ENCODE peak calls at places on chromosomes 3 and 15, in eight cellular contexts. I is mammary epithelial cell, O is upper lobe of right lung, G is Peyer's patch, Q is keratinocyte, R is cardiac muscle cell, C is fibroblast of lung, H is aorta. X is an unnamed sample. For H3K27me3, the result is how much of the 10 kb centered on the place peaks cover.

GRCh38 chr3:4978966-4979400 is 254 bp upstream of the BHLHE40 start:
- DNase-seq in I (peak), O (peak), G (peak), Q (no peak), R (peak), C (peak), H (peak), X (peak)

GRCh38 chr3:67655364-67656121 is 1.1 kb upstream of the SUCLG2 start:
- DNase-seq in I (no peak), O (peak), G (peak), Q (no peak), R (no peak), C (no peak), H (peak), X (no peak)

GRCh38 chr3:33159234-33159633 is 45.4 kb downstream of the CRTAP start:
- DNase-seq in I (no peak), O (no peak), G (no peak), Q (no peak), R (no peak), C (no peak), H (no peak), X (no peak)

GRCh38 chr3:139728414-139728813 is 50.6 kb upstream of the NMNAT3 start:
- DNase-seq in I (no peak), O (no peak), G (no peak), Q (no peak), R (no peak), C (peak), H (no peak), X (no peak)

GRCh38 chr3:41362638-41363559 is 163.6 kb downstream of the CTNNB1 start:
- DNase-seq in I (no peak), O (no peak), G (no peak), Q (no peak), R (peak), C (no peak), H (no peak), X (no peak)

GRCh38 chr15:60523056-60523455 is 44.1 kb upstream of the ICE2 start:
- DNase-seq in I (peak), O (no peak), G (no peak), Q (peak), R (no peak), C (peak), H (no peak), X (no peak)

GRCh38 chr15:27784107-27784506 is 315.0 kb downstream of the OCA2 start:
- DNase-seq in I (no peak), O (no peak), G (no peak), Q (no peak), R (no peak), C (peak), H (no peak), X (no peak)

GRCh38 chr3:36893137-36893557 is 51.7 kb downstream of the TRANK1 start:
- DNase-seq in I (no peak), O (no peak), G (peak), Q (no peak), R (peak), C (peak), H (peak), X (no peak)

GRCh38 chr15:58517682-58518525 is 86.1 kb downstream of the LIPC start:
- DNase-seq in I (no peak), O (no peak), G (no peak), Q (no peak), R (no peak), C (no peak), H (no peak), X (no peak)

GRCh38 chr3:71582612-71583568 is 638 bp downstream of the FOXP1 start:
- DNase-seq in I (peak), O (peak), G (peak), Q (no peak), R (peak), C (peak), H (peak), X (peak)

GRCh38 chr3:6739288-6739687 is 121.6 kb upstream of the GRM7 start:
- DNase-seq in I (no peak), O (no peak), G (no peak), Q (no peak), R (no peak), C (no peak), H (no peak), X (no peak)

GRCh38 chr3:21447471-21448205 is 303.4 kb downstream of the ZNF385D start:
- DNase-seq in I (no peak), O (no peak), G (no peak), Q (no peak), R (peak), C (peak), H (no peak), X (no peak)

GRCh38 chr3:193593666-193594025 is 638 bp downstream of the OPA1 start:
- DNase-seq in I (peak), O (no peak), G (no peak), Q (no peak), R (peak), C (peak), H (no peak), X (no peak)

GRCh38 chr15:71080705-71081104 is 34.6 kb upstream of the THSD4 start:
- DNase-seq in I (peak), O (no peak), G (no peak), Q (peak), R (peak), C (peak), H (no peak), X (no peak)

GRCh38 chr15:87971076-87971475 is 285.5 kb downstream of the NTRK3 start:
- DNase-seq in I (no peak), O (no peak), G (no peak), Q (no peak), R (no peak), C (no peak), H (no peak), X (no peak)

GRCh38 chr15:23877502-23878412 is 190.7 kb upstream of the NDN start:
- DNase-seq in I (no peak), O (peak), G (no peak), Q (no peak), R (peak), C (peak), H (peak), X (no peak)

GRCh38 chr15:98077186-98077585 is 116.7 kb downstream of the ARRDC4 start:
- DNase-seq in I (no peak), O (peak), G (no peak), Q (peak), R (no peak), C (no peak), H (peak), X (peak)

GRCh38 chr3:156483961-156484787 is 70.7 kb downstream of the SSR3 start:
- DNase-seq in I (peak), O (no peak), G (peak), Q (peak), R (peak), C (peak), H (no peak), X (peak)

GRCh38 chr3:51712511-51712931 is 5.7 kb downstream of the GRM2 start:
- DNase-seq in I (no peak), O (peak), G (no peak), Q (no peak), R (no peak), C (no peak), H (no peak), X (no peak)

DNA sequence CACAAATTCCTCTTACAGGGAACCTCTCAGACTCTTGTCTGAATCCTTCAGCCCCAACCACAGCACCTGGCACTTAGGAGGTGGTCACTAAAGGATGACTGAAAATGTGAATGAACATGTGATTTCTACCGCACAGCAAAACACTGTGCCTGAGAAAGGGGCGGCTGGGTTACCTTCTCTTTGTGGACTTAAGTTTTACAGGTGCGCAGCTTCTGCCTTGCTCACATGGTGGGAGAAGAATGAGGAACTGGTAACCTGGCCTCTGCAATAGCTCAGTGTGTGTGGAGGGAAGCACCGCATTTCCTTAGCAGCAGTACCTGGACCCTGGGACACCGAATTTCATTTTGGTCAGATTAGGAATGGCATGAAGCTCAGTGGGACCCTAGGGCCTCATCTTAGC is 9.8 kb upstream of the ETV5 start:
- DNase-seq in I (no peak), O (no peak), G (no peak), Q (no peak), R (no peak), C (no peak), H (no peak), X (no peak)
- H3K27me3 ChIP-seq in I (under half), O (under half), G (under half), Q (under half), R (under half), C (under half), H (under half), X (under half)

DNA sequence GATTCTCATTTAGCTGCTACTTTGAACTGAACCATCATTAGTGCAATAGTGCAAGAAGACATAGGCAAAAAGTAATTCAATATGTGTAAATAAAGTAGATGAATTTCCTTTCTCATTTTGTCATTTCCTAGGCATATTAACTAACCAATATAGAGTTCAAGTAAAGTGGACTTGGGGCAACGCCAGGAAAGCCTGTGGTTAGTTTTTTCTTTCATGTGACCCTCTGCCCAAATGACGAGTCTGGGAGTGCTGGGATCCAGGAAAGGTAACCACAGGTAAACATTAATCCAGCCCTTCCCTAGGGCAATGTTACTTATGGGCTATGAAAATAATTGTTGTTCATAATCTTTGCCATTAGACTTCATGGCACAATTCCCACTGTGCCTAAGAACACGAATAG is 181.0 kb downstream of the VPS13C start:
- DNase-seq in I (peak), O (no peak), G (no peak), Q (no peak), R (no peak), C (peak), H (no peak), X (no peak)
- H3K27me3 ChIP-seq in I (under half), O (under half), G (under half), Q (under half), R (under half), C (under half), H (under half), X (under half)

DNA sequence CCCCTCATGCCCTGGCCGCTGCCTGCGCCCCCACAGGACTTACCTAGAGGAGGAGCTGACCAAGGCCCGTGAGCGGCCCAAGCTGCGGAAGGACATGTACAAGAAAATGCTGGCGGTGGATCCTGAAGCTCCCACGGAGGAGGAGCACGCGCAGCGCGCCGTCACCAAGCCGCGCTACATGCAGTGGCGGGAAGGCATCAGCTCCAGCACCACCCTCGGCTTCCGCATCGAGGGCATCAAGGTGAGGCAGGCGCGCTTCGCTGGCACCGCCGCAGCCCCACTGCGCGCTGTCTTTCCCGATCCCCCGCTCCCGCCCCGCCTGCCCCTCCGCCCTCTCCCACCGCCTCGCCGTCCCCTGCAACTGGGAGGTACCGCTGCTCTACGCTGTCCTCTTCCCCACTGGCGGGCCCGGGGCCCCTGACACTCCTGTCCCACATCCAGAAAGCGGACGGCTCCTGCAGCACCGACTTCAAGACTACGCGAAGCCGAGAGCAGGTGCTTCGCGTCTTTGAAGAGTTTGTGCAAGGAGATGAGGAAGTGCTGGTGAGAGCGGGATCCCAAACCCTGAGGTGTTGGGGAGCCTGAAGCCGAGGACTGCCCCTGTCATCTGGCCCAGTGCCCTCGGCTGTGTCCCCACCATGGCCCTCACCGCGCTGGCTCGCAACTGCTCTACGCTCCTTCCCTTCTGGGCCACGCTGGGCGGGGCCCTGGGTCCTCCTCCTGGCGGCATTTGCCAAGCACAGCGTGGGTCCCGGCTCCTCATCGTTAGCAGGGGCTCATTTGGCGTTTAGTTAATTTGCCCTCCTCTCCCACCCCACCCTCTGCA is 8.5 kb downstream of the ITPKA start:
- DNase-seq in I (no peak), O (peak), G (peak), Q (no peak), R (no peak), C (no peak), H (no peak), X (no peak)
- H3K27me3 ChIP-seq in I (under half), O (half or more), G (under half), Q (half or more), R (half or more), C (under half), H (under half), X (half or more)

DNA sequence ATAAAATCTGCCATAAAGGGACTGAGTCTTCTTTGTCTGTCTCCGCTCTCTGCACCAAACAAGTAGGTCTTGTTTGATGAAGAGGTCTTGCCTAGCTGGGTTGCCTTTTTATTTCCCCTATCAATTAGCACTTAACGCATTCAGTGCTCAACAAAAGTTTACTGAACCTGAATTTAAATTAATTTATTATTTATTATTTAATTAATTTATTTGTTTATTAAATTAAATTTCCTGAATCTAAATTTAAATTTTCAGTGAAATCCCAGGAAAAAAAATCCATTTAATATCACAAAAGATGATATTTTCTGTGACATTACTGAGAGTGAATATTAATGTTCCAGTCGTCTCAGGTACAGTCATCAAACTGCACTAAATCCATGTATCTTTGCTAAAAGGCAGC is 164.9 kb upstream of the AGTR1 start:
- DNase-seq in I (no peak), O (no peak), G (no peak), Q (no peak), R (no peak), C (no peak), H (no peak), X (no peak)
- H3K27me3 ChIP-seq in I (under half), O (under half), G (under half), Q (under half), R (under half), C (under half), H (under half), X (under half)

DNA sequence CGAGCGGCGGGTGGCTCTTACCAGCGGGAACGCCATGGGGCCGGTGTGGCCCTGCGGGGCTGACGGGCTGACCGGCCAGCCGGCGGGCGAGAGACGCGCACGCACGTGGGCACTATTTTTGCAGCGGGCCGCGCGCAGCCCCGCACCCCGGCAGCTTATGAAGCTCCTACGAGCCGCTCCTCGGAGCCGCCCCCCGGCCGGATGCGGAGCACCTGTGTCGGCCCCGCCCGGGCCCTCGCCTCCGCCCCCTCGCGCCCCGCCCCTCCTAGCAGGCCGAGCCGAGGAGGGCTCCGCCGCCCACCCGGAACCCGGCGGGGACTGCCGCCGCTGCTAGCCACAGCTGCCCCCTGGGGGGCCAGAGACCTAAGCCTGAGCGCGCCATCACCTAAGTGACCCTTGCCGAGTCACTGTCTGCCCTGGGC is 683 bp upstream of the CPEB1 start:
- DNase-seq in I (no peak), O (no peak), G (peak), Q (no peak), R (no peak), C (no peak), H (no peak), X (no peak)
- H3K27me3 ChIP-seq in I (under half), O (under half), G (under half), Q (half or more), R (half or more), C (under half), H (under half), X (under half)

DNA sequence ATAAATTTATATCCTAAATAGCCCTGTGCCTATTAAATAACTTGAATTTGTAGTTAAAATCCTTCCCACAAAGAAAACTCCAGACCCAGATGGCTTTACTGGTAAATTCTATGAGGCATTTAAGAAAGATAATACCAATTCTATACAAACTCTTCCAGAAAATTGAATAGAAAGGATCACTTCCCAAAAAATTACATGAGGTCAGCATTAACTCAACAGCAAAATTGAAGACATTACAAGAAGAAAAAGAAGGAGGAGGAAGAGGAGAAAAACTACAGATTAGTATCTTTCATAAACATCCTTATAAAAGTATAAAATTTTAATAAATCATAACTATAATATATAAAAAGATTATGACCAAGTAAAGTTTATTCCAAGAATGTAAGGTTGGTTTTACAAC is 29.4 kb upstream of the SLC6A11 start:
- DNase-seq in I (no peak), O (no peak), G (no peak), Q (no peak), R (no peak), C (no peak), H (no peak), X (no peak)
- H3K27me3 ChIP-seq in I (under half), O (under half), G (under half), Q (under half), R (under half), C (under half), H (under half), X (under half)

GRCh38 chr3:12014613-12015012 is 10.4 kb downstream of the SYN2 start:
- DNase-seq in I (no peak), O (no peak), G (no peak), Q (no peak), R (no peak), C (no peak), H (no peak), X (no peak)

GRCh38 chr3:12017487-12017886 is 13.3 kb downstream of the SYN2 start:
- DNase-seq in I (no peak), O (no peak), G (no peak), Q (no peak), R (no peak), C (no peak), H (no peak), X (no peak)

GRCh38 chr3:12015627-12016026 is 11.4 kb downstream of the SYN2 start:
- DNase-seq in I (no peak), O (no peak), G (no peak), Q (no peak), R (no peak), C (no peak), H (no peak), X (no peak)
- H3K27me3 ChIP-seq in I (under half), O (under half), G (under half), Q (under half), R (under half), C (under half), H (under half), X (under half)